ENCODE peak calls at places on chromosome 22, in eight cellular contexts. S, M, J, I, F, G, O and Q are unnamed samples.

GRCh38 chr22:38967451-38968450 is 10.3 kb downstream of the APOBEC3A start:
- DNase-seq in S (no peak), M (no peak), J (no peak), I (peak; percentile 69), F (no peak), G (no peak), O (no peak), Q (peak; percentile 73)

GRCh38 chr22:43228330-43228729 is 41.4 kb upstream of the TTLL12 start:
- DNase-seq in S (peak; percentile 94), M (peak; percentile 65), J (peak; percentile 28), I (no peak), F (no peak), G (peak; percentile 49), O (no peak), Q (no peak)

GRCh38 chr22:31509041-31509440 is 12.7 kb downstream of the SFI1 start:
- DNase-seq in S (no peak), M (no peak), J (no peak), I (no peak), F (no peak), G (no peak), O (no peak), Q (no peak)

GRCh38 chr22:19180234-19180633 is 1.7 kb upstream of the SLC25A1 start:
- DNase-seq in S (no peak), M (no peak), J (no peak), I (no peak), F (no peak), G (no peak), O (no peak), Q (no peak)

GRCh38 chr22:19749876-19750275 is 10.7 kb upstream of the TBX1 start:
- DNase-seq in S (no peak), M (no peak), J (no peak), I (no peak), F (no peak), G (no peak), O (no peak), Q (no peak)

GRCh38 chr22:25113316-25113721 is 86.3 kb upstream of the CRYBB3 start:
- DNase-seq in S (no peak), M (no peak), J (peak; percentile 55), I (peak; percentile 72), F (no peak), G (peak; percentile 22), O (no peak), Q (no peak)

GRCh38 chr22:20080776-20081654 is 974 bp downstream of the DGCR8 start:
- DNase-seq in S (peak; percentile 74), M (peak; percentile 40), J (peak; percentile 38), I (no peak), F (peak; percentile 54), G (peak; percentile 60), O (peak; percentile 9), Q (peak; percentile 67)

GRCh38 chr22:42683599-42684283 is 34.5 kb upstream of the CYB5R3 start:
- DNase-seq in S (no peak), M (no peak), J (no peak), I (no peak), F (peak; percentile 64), G (peak; percentile 53), O (no peak), Q (peak; percentile 78)

GRCh38 chr22:35651085-35651484 is 2.8 kb downstream of the APOL6 start:
- DNase-seq in S (no peak), M (no peak), J (no peak), I (no peak), F (no peak), G (no peak), O (no peak), Q (no peak)

GRCh38 chr22:42273855-42274451 is 3.5 kb upstream of the TCF20 start:
- DNase-seq in S (peak; percentile 83), M (peak; percentile 54), J (no peak), I (no peak), F (no peak), G (no peak), O (no peak), Q (no peak)

GRCh38 chr22:50602338-50602700 is 1.7 kb downstream of the MAPK8IP2 start:
- DNase-seq in S (no peak), M (no peak), J (no peak), I (no peak), F (no peak), G (no peak), O (no peak), Q (no peak)

GRCh38 chr22:39360674-39361413 is 11.1 kb downstream of the SYNGR1 start:
- DNase-seq in S (peak; percentile 88), M (no peak), J (no peak), I (no peak), F (no peak), G (no peak), O (peak; percentile 44), Q (no peak)

GRCh38 chr22:35032571-35032970 is 33.4 kb upstream of the ISX start:
- DNase-seq in S (no peak), M (no peak), J (no peak), I (no peak), F (no peak), G (no peak), O (no peak), Q (no peak)

DNA sequence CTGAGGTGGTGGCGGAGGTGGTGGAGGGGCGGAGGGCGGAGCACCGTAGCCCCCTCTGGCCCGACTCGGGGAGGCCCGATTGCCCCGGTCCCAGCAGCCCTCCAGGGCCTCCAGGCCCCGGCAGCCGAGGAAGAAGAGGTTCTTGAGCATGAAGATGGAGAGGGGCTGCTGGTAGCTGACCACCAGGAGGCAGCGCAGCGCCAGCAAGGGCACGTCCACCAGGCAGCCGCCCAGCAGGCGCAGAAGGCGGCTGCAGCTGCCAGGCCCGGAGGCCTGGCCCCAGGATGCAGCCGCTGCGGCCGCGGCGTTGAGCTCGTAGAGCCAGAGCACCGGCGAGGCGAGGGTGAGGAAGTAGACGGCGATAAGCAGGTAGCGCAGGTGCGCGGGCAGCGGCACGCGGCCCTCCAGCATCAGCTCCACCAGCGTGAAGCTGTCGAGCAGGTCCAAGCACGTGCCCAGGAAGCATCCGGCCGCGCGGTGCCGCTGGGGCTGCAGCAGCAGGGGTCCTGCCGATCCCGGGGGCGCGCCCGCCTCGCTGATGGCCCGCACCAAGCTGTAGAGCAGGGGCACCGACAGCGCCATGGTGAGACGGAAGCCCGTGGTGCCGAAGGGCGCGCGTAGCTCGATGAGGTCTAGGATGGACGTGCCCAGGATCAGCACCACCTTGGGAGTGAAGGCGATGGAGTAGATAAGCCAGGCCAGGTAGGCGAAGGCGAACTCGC is 1.5 kb downstream of the TMEM121B start:
- DNase-seq in S (peak; percentile 88), M (peak; percentile 23), J (peak; percentile 45), I (peak; percentile 67), F (no peak), G (no peak), O (no peak), Q (no peak)
- TF ChIP-seq CTCF in S (peak; percentile 81), M (peak; percentile 50), J (peak; percentile 26), I (peak; percentile 40), F (no peak), G (no peak), O (peak; percentile 32), Q (peak; percentile 6)

GRCh38 chr22:47738472-47739013 is 976.1 kb downstream of the TBC1D22A start:
- DNase-seq in S (peak; percentile 65), M (no peak), J (no peak), I (no peak), F (no peak), G (no peak), O (no peak), Q (no peak)
- H3K27ac ChIP-seq in S (no peak overlapping the region), M (no peak overlapping the region), J (no peak overlapping the region), I (no peak overlapping the region), F (no peak overlapping the region), G (no peak overlapping the region), O (no peak overlapping the region), Q (no peak overlapping the region)

DNA sequence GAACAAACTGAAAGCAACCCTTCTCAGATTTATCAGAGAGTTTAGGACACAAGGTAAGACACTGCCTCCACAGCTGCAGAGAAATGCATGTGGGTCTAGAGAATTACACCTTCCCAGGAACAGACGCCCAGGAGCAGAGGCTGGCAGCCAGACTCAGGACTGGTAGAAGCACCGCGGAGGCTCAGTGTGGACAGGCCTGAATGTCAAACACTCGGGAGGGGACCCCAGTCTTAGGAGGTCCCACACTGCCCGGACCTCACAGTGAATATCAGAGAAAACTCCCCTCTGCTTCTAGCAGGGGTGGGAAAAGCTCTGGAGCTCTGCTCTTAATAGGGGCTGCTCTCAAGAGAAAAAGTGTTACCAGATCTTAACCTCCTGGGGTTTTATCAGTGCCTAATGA is 952.7 kb downstream of the BRD1 start:
- DNase-seq in S (peak; percentile 30), M (peak; percentile 74), J (no peak), I (no peak), F (no peak), G (no peak), O (no peak), Q (no peak)
- H3K27me3 ChIP-seq in S (no peaks in the 10 kb centered on the region), M (no peaks in the 10 kb centered on the region), J (no peaks in the 10 kb centered on the region), I (no peaks in the 10 kb centered on the region), F (no peaks in the 10 kb centered on the region), G (no peaks in the 10 kb centered on the region), O (no peaks in the 10 kb centered on the region), Q (peaks cover 18% of the 10 kb centered on the region)

GRCh38 chr22:49046546-49047305 is 780.9 kb downstream of the BRD1 start:
- DNase-seq in S (peak; percentile 95), M (peak; percentile 87), J (peak; percentile 30), I (no peak), F (no peak), G (peak; percentile 69), O (no peak), Q (peak; percentile 61)
- TF ChIP-seq CTCF in S (peak; percentile 93), M (peak; percentile 88), J (no peak), I (peak; percentile 47), F (no peak), G (peak; percentile 52), O (no peak), Q (no peak)

GRCh38 chr22:27513021-27513420 is 288.5 kb downstream of the MN1 start:
- DNase-seq in S (no peak), M (no peak), J (no peak), I (no peak), F (no peak), G (no peak), O (peak; percentile 2), Q (no peak)
- H3K27ac ChIP-seq in S (no peak overlapping the region), M (no peak overlapping the region), J (no peak overlapping the region), I (no peak overlapping the region), F (no peak overlapping the region), G (peak overlapping the region; percentile 18), O (peak overlapping the region; percentile 94), Q (peak overlapping the region; percentile 69)

DNA sequence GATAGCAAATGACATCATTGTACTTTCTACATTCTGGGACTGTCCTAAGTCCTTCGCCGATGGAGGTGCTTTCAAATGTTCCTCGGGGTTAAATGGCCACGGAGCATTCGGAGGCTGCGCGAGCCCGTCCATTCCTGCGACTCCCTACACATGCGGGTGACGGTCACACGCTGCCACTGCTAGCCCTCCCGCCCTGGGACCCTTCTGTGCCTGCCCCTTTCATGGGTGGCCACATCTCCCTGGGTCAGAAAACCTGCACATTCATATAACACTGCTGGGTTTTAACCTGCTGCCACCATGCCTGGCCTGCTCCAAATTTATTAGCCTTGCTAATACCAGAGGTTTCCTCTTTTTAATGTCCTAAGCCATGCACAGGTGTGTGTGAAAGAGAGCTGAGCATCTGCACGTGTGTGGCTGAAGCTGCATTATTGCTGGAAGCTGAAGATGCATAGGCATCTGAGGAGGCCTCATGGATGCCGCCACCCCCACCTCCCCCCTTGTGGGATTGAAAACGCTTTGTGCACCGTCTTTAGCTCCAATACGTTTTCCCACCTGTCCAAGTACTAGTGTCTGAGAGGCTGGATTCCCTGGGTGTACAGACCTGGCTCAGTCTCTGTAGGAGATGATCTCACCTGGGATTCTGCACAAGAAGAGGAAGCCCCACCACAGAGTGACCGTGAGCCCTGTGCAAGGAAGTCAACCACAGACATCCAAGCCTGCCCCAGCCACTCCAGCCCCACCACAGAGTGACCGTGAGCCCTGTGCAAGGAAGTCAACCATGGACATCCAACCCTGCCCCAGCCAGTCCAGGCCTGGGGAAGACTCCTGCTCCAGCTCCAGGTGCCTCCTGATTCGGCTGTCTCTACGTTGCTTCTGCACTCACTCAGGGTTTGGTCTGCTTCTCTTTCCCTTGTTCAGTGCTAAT is 626.4 kb downstream of the BRD1 start:
- DNase-seq in S (peak; percentile 25), M (no peak), J (no peak), I (peak; percentile 25), F (peak; percentile 9), G (no peak), O (no peak), Q (peak; percentile 9)
- H3K27me3 ChIP-seq in S (no peaks in the 10 kb centered on the region), M (no peaks in the 10 kb centered on the region), J (no peaks in the 10 kb centered on the region), I (no peaks in the 10 kb centered on the region), F (no peaks in the 10 kb centered on the region), G (peaks cover 14% of the 10 kb centered on the region), O (no peaks in the 10 kb centered on the region), Q (peaks cover 14% of the 10 kb centered on the region)